ENCODE peak calls at places on chromosomes 4 and X, in eight cellular contexts. One of them, this sample, is unnamed.

GRCh38 chr4:136709897-136710296 is 822.4 kb downstream of the PCDH18 start:
- DNase-seq in lower lobe of right lung: no peak
- DNase-seq in activated T-cell treated with anti-CD3 and anti-CD28 coated beads for 48 hours: no peak
- DNase-seq in SIG-M5: no peak
- DNase-seq in stromal cell of bone marrow: no peak
- DNase-seq in HT-29: no peak
- DNase-seq in stimulated activated CD4-positive, alpha-beta T cell treated with anti-CD3 and anti-CD28 coated beads, Interleukin-1b, Interleukin-23, amount 100 ng/mL, for 1 hour: no peak
- DNase-seq in anterior cingulate cortex: no peak
- DNase-seq in this sample: no peak

GRCh38 chr4:7642764-7643495 is 208.2 kb upstream of the PSAPL1 start:
- DNase-seq in lower lobe of right lung: no peak
- DNase-seq in activated T-cell treated with anti-CD3 and anti-CD28 coated beads for 48 hours: no peak
- DNase-seq in SIG-M5: no peak
- DNase-seq in stromal cell of bone marrow: no peak
- DNase-seq in HT-29: no peak
- DNase-seq in stimulated activated CD4-positive, alpha-beta T cell treated with anti-CD3 and anti-CD28 coated beads, Interleukin-1b, Interleukin-23, amount 100 ng/mL, for 1 hour: no peak
- DNase-seq in anterior cingulate cortex: no peak
- DNase-seq in this sample: no peak

GRCh38 chr4:172858731-172859230 is 309.8 kb upstream of the GALNT7 start:
- DNase-seq in lower lobe of right lung: no peak
- DNase-seq in activated T-cell treated with anti-CD3 and anti-CD28 coated beads for 48 hours: no peak
- DNase-seq in SIG-M5: no peak
- DNase-seq in stromal cell of bone marrow: no peak
- DNase-seq in HT-29: no peak
- DNase-seq in stimulated activated CD4-positive, alpha-beta T cell treated with anti-CD3 and anti-CD28 coated beads, Interleukin-1b, Interleukin-23, amount 100 ng/mL, for 1 hour: no peak
- DNase-seq in anterior cingulate cortex: no peak
- DNase-seq in this sample: no peak

GRCh38 chrX:74242050-74242449 is 61.9 kb upstream of the ZCCHC13 start:
- DNase-seq in lower lobe of right lung: no peak
- DNase-seq in activated T-cell treated with anti-CD3 and anti-CD28 coated beads for 48 hours: no peak
- DNase-seq in SIG-M5: no peak
- DNase-seq in stromal cell of bone marrow: no peak
- DNase-seq in HT-29: peak
- DNase-seq in stimulated activated CD4-positive, alpha-beta T cell treated with anti-CD3 and anti-CD28 coated beads, Interleukin-1b, Interleukin-23, amount 100 ng/mL, for 1 hour: no peak
- DNase-seq in anterior cingulate cortex: no peak
- DNase-seq in this sample: peak

GRCh38 chr4:35105486-35105885 is 1138.8 kb downstream of the ARAP2 start:
- DNase-seq in lower lobe of right lung: no peak
- DNase-seq in activated T-cell treated with anti-CD3 and anti-CD28 coated beads for 48 hours: no peak
- DNase-seq in SIG-M5: no peak
- DNase-seq in stromal cell of bone marrow: no peak
- DNase-seq in HT-29: peak
- DNase-seq in stimulated activated CD4-positive, alpha-beta T cell treated with anti-CD3 and anti-CD28 coated beads, Interleukin-1b, Interleukin-23, amount 100 ng/mL, for 1 hour: no peak
- DNase-seq in anterior cingulate cortex: no peak
- DNase-seq in this sample: no peak

GRCh38 chr4:111957992-111958391 is 187.3 kb upstream of the FAM241A start:
- DNase-seq in lower lobe of right lung: no peak
- DNase-seq in activated T-cell treated with anti-CD3 and anti-CD28 coated beads for 48 hours: no peak
- DNase-seq in SIG-M5: no peak
- DNase-seq in stromal cell of bone marrow: no peak
- DNase-seq in HT-29: peak
- DNase-seq in stimulated activated CD4-positive, alpha-beta T cell treated with anti-CD3 and anti-CD28 coated beads, Interleukin-1b, Interleukin-23, amount 100 ng/mL, for 1 hour: no peak
- DNase-seq in anterior cingulate cortex: no peak
- DNase-seq in this sample: no peak

GRCh38 chr4:155433636-155434360 is 57.0 kb upstream of the MAP9 start:
- DNase-seq in lower lobe of right lung: no peak
- DNase-seq in activated T-cell treated with anti-CD3 and anti-CD28 coated beads for 48 hours: no peak
- DNase-seq in SIG-M5: no peak
- DNase-seq in stromal cell of bone marrow: peak
- DNase-seq in HT-29: no peak
- DNase-seq in stimulated activated CD4-positive, alpha-beta T cell treated with anti-CD3 and anti-CD28 coated beads, Interleukin-1b, Interleukin-23, amount 100 ng/mL, for 1 hour: no peak
- DNase-seq in anterior cingulate cortex: no peak
- DNase-seq in this sample: no peak

GRCh38 chr4:121655320-121656268 is 41.2 kb downstream of the ANXA5 start:
- DNase-seq in lower lobe of right lung: no peak
- DNase-seq in activated T-cell treated with anti-CD3 and anti-CD28 coated beads for 48 hours: no peak
- DNase-seq in SIG-M5: no peak
- DNase-seq in stromal cell of bone marrow: peak
- DNase-seq in HT-29: no peak
- DNase-seq in stimulated activated CD4-positive, alpha-beta T cell treated with anti-CD3 and anti-CD28 coated beads, Interleukin-1b, Interleukin-23, amount 100 ng/mL, for 1 hour: no peak
- DNase-seq in anterior cingulate cortex: no peak
- DNase-seq in this sample: no peak

GRCh38 chr4:135201081-135201480 is 999.5 kb upstream of the PABPC4L start:
- DNase-seq in lower lobe of right lung: no peak
- DNase-seq in activated T-cell treated with anti-CD3 and anti-CD28 coated beads for 48 hours: no peak
- DNase-seq in SIG-M5: no peak
- DNase-seq in stromal cell of bone marrow: peak
- DNase-seq in HT-29: no peak
- DNase-seq in stimulated activated CD4-positive, alpha-beta T cell treated with anti-CD3 and anti-CD28 coated beads, Interleukin-1b, Interleukin-23, amount 100 ng/mL, for 1 hour: no peak
- DNase-seq in anterior cingulate cortex: no peak
- DNase-seq in this sample: no peak

GRCh38 chr4:61400446-61400845 is 200.3 kb downstream of the ADGRL3 start:
- DNase-seq in lower lobe of right lung: no peak
- DNase-seq in activated T-cell treated with anti-CD3 and anti-CD28 coated beads for 48 hours: no peak
- DNase-seq in SIG-M5: no peak
- DNase-seq in stromal cell of bone marrow: no peak
- DNase-seq in HT-29: no peak
- DNase-seq in stimulated activated CD4-positive, alpha-beta T cell treated with anti-CD3 and anti-CD28 coated beads, Interleukin-1b, Interleukin-23, amount 100 ng/mL, for 1 hour: no peak
- DNase-seq in anterior cingulate cortex: no peak
- DNase-seq in this sample: no peak

GRCh38 chrX:46311581-46312120 is 233.6 kb downstream of the ZNF674 start:
- DNase-seq in lower lobe of right lung: no peak
- DNase-seq in activated T-cell treated with anti-CD3 and anti-CD28 coated beads for 48 hours: no peak
- DNase-seq in SIG-M5: no peak
- DNase-seq in stromal cell of bone marrow: no peak
- DNase-seq in HT-29: no peak
- DNase-seq in stimulated activated CD4-positive, alpha-beta T cell treated with anti-CD3 and anti-CD28 coated beads, Interleukin-1b, Interleukin-23, amount 100 ng/mL, for 1 hour: no peak
- DNase-seq in anterior cingulate cortex: no peak
- DNase-seq in this sample: no peak

GRCh38 chrX:84729809-84730208 is 227.6 kb upstream of the HDX start:
- DNase-seq in lower lobe of right lung: no peak
- DNase-seq in activated T-cell treated with anti-CD3 and anti-CD28 coated beads for 48 hours: no peak
- DNase-seq in SIG-M5: no peak
- DNase-seq in stromal cell of bone marrow: no peak
- DNase-seq in HT-29: peak
- DNase-seq in stimulated activated CD4-positive, alpha-beta T cell treated with anti-CD3 and anti-CD28 coated beads, Interleukin-1b, Interleukin-23, amount 100 ng/mL, for 1 hour: no peak
- DNase-seq in anterior cingulate cortex: no peak
- DNase-seq in this sample: peak

GRCh38 chr4:61431131-61431530 is 231.0 kb downstream of the ADGRL3 start:
- DNase-seq in lower lobe of right lung: no peak
- DNase-seq in activated T-cell treated with anti-CD3 and anti-CD28 coated beads for 48 hours: no peak
- DNase-seq in SIG-M5: no peak
- DNase-seq in stromal cell of bone marrow: no peak
- DNase-seq in HT-29: no peak
- DNase-seq in stimulated activated CD4-positive, alpha-beta T cell treated with anti-CD3 and anti-CD28 coated beads, Interleukin-1b, Interleukin-23, amount 100 ng/mL, for 1 hour: no peak
- DNase-seq in anterior cingulate cortex: no peak
- DNase-seq in this sample: no peak

GRCh38 chrX:13059676-13060499 is 15.5 kb upstream of the FAM9C start:
- DNase-seq in lower lobe of right lung: no peak
- DNase-seq in activated T-cell treated with anti-CD3 and anti-CD28 coated beads for 48 hours: no peak
- DNase-seq in SIG-M5: no peak
- DNase-seq in stromal cell of bone marrow: peak
- DNase-seq in HT-29: peak
- DNase-seq in stimulated activated CD4-positive, alpha-beta T cell treated with anti-CD3 and anti-CD28 coated beads, Interleukin-1b, Interleukin-23, amount 100 ng/mL, for 1 hour: no peak
- DNase-seq in anterior cingulate cortex: no peak
- DNase-seq in this sample: no peak

GRCh38 chrX:140141444-140142029 is 176.2 kb upstream of the CXorf66 start:
- DNase-seq in lower lobe of right lung: no peak
- DNase-seq in activated T-cell treated with anti-CD3 and anti-CD28 coated beads for 48 hours: peak
- DNase-seq in SIG-M5: no peak
- DNase-seq in stromal cell of bone marrow: peak
- DNase-seq in HT-29: peak
- DNase-seq in stimulated activated CD4-positive, alpha-beta T cell treated with anti-CD3 and anti-CD28 coated beads, Interleukin-1b, Interleukin-23, amount 100 ng/mL, for 1 hour: no peak
- DNase-seq in anterior cingulate cortex: peak
- DNase-seq in this sample: peak

GRCh38 chr4:108114503-108114902 is 54.2 kb downstream of the LEF1 start:
- DNase-seq in lower lobe of right lung: no peak
- DNase-seq in activated T-cell treated with anti-CD3 and anti-CD28 coated beads for 48 hours: no peak
- DNase-seq in SIG-M5: no peak
- DNase-seq in stromal cell of bone marrow: no peak
- DNase-seq in HT-29: no peak
- DNase-seq in stimulated activated CD4-positive, alpha-beta T cell treated with anti-CD3 and anti-CD28 coated beads, Interleukin-1b, Interleukin-23, amount 100 ng/mL, for 1 hour: no peak
- DNase-seq in anterior cingulate cortex: no peak
- DNase-seq in this sample: no peak

GRCh38 chr4:139892973-139893736 is 227.5 kb downstream of the MGST2 start:
- DNase-seq in lower lobe of right lung: no peak
- DNase-seq in activated T-cell treated with anti-CD3 and anti-CD28 coated beads for 48 hours: no peak
- DNase-seq in SIG-M5: no peak
- DNase-seq in stromal cell of bone marrow: no peak
- DNase-seq in HT-29: no peak
- DNase-seq in stimulated activated CD4-positive, alpha-beta T cell treated with anti-CD3 and anti-CD28 coated beads, Interleukin-1b, Interleukin-23, amount 100 ng/mL, for 1 hour: no peak
- DNase-seq in anterior cingulate cortex: no peak
- DNase-seq in this sample: peak

GRCh38 chr4:1754336-1754735 is 33.0 kb downstream of the TACC3 start:
- DNase-seq in lower lobe of right lung: no peak
- DNase-seq in activated T-cell treated with anti-CD3 and anti-CD28 coated beads for 48 hours: no peak
- DNase-seq in SIG-M5: no peak
- DNase-seq in stromal cell of bone marrow: no peak
- DNase-seq in HT-29: no peak
- DNase-seq in stimulated activated CD4-positive, alpha-beta T cell treated with anti-CD3 and anti-CD28 coated beads, Interleukin-1b, Interleukin-23, amount 100 ng/mL, for 1 hour: no peak
- DNase-seq in anterior cingulate cortex: no peak
- DNase-seq in this sample: no peak

GRCh38 chrX:17859609-17860178 is 1.4 kb downstream of the RAI2 start:
- DNase-seq in lower lobe of right lung: peak
- DNase-seq in activated T-cell treated with anti-CD3 and anti-CD28 coated beads for 48 hours: no peak
- DNase-seq in SIG-M5: no peak
- DNase-seq in stromal cell of bone marrow: no peak
- DNase-seq in HT-29: no peak
- DNase-seq in stimulated activated CD4-positive, alpha-beta T cell treated with anti-CD3 and anti-CD28 coated beads, Interleukin-1b, Interleukin-23, amount 100 ng/mL, for 1 hour: no peak
- DNase-seq in anterior cingulate cortex: no peak
- DNase-seq in this sample: no peak

GRCh38 chr4:168484626-168485025 is 4.3 kb upstream of the DDX60L start:
- DNase-seq in lower lobe of right lung: no peak
- DNase-seq in activated T-cell treated with anti-CD3 and anti-CD28 coated beads for 48 hours: no peak
- DNase-seq in SIG-M5: no peak
- DNase-seq in stromal cell of bone marrow: peak
- DNase-seq in HT-29: no peak
- DNase-seq in stimulated activated CD4-positive, alpha-beta T cell treated with anti-CD3 and anti-CD28 coated beads, Interleukin-1b, Interleukin-23, amount 100 ng/mL, for 1 hour: no peak
- DNase-seq in anterior cingulate cortex: no peak
- DNase-seq in this sample: no peak

This sample was measured in astrocyte of the cerebellum.